ENCODE peak calls at places on chromosomes 13 and 19, in six cellular contexts. Q is NCI-H748 treated with DMSO at 0.1 percent for 48 hours, Y is sigmoid colon, N is B cell, J is lower leg skin, C is T-helper 2 cell. K is an unnamed sample.

GRCh38 chr13:105961438-105961837 is 574.0 kb downstream of the EFNB2 start:
- DNase-seq in N (no peak), Y (no peak), Q (no peak), C (no peak), J (no peak), K (no peak)

GRCh38 chr19:27758626-27759505 is 1454.1 kb downstream of the UQCRFS1 start:
- DNase-seq in J (no peak), C (no peak), Y (no peak), N (no peak), Q (no peak), K (no peak)

GRCh38 chr13:80873589-80873988 is 532.7 kb upstream of the SPRY2 start:
- DNase-seq in N (peak; percentile 38), Y (no peak), C (no peak), Q (no peak), J (no peak), K (no peak)

GRCh38 chr13:34833562-34834182 is 108.4 kb upstream of the NBEA start:
- DNase-seq in J (no peak), Y (no peak), C (no peak), Q (no peak), N (no peak), K (no peak)

GRCh38 chr19:40274585-40275544 is 10.3 kb downstream of the AKT2 start:
- DNase-seq in Y (peak; percentile 51), Q (no peak), J (no peak), N (no peak), C (no peak), K (peak; percentile 61)

GRCh38 chr13:27131202-27131623 is 40.4 kb downstream of the USP12 start:
- DNase-seq in Y (no peak), N (peak; percentile 57), Q (no peak), J (no peak), C (peak; percentile 47), K (no peak)

GRCh38 chr13:19864018-19864338 is 529 bp upstream of the ZMYM5 start:
- DNase-seq in C (peak; percentile 42), J (no peak), Y (peak; percentile 83), N (peak; percentile 72), Q (peak; percentile 71), K (peak; percentile 86)

GRCh38 chr13:74528751-74529513 is 394.7 kb upstream of the KLF12 start:
- DNase-seq in J (no peak), N (no peak), Y (no peak), Q (no peak), C (no peak), K (no peak)

GRCh38 chr19:54644056-54644455 is 13.8 kb downstream of the LILRB1 start:
- DNase-seq in J (peak; percentile 31), Y (peak; percentile 75), N (no peak), C (no peak), Q (no peak), K (no peak)

GRCh38 chr13:24691381-24691780 is 11.2 kb downstream of the ATP12A start:
- DNase-seq in J (no peak), Y (no peak), C (no peak), Q (no peak), N (no peak), K (no peak)

GRCh38 chr13:27578121-27579030 is 42.0 kb downstream of the LNX2 start:
- DNase-seq in J (no peak), C (no peak), N (no peak), Q (no peak), Y (no peak), K (no peak)

GRCh38 chr19:48487944-48488343 is 18.8 kb downstream of the CYTH2 start:
- DNase-seq in N (no peak), J (peak; percentile 74), Q (no peak), C (no peak), Y (no peak), K (no peak)

GRCh38 chr19:39410620-39411005 is 1.9 kb upstream of the PLEKHG2 start:
- DNase-seq in C (no peak), Q (no peak), J (no peak), N (no peak), Y (peak; percentile 70), K (no peak)

GRCh38 chr13:106262886-106263285 is 272.6 kb downstream of the EFNB2 start:
- DNase-seq in J (no peak), Y (no peak), C (no peak), Q (no peak), N (no peak), K (no peak)

GRCh38 chr13:44321961-44322360 is 51.7 kb upstream of the SERP2 start:
- DNase-seq in N (no peak), C (no peak), Q (no peak), J (no peak), Y (no peak), K (no peak)

GRCh38 chr13:73168993-73169401 is 110.2 kb downstream of the KLF5 start:
- DNase-seq in Y (no peak), C (no peak), N (no peak), J (peak; percentile 50), Q (no peak), K (no peak)

GRCh38 chr19:6210721-6211600 is 68.8 kb downstream of the MLLT1 start:
- DNase-seq in N (no peak), C (no peak), Y (peak; percentile 56), Q (no peak), J (no peak), K (no peak)

GRCh38 chr13:96822900-96823299 is 171.4 kb downstream of the OXGR1 start:
- DNase-seq in Q (peak; percentile 13), J (peak; percentile 52), Y (no peak), N (no peak), C (no peak), K (peak; percentile 40)

GRCh38 chr13:73945871-73946270 is 188.3 kb downstream of the KLF12 start:
- DNase-seq in Y (peak; percentile 77), J (no peak), N (no peak), C (no peak), Q (no peak), K (no peak)

GRCh38 chr19:12217332-12217731 is 54.4 kb downstream of the ZNF136 start:
- DNase-seq in J (no peak), Q (no peak), Y (no peak), C (no peak), N (no peak), K (no peak)

GRCh38 chr13:43003729-43004128 is 11.7 kb upstream of the EPSTI1 start:
- DNase-seq in N (no peak), J (no peak), Q (no peak), C (no peak), Y (no peak), K (no peak)

GRCh38 chr19:42038675-42039074 is 31.3 kb downstream of the GRIK5 start:
- DNase-seq in Q (no peak), C (no peak), Y (peak; percentile 71), J (no peak), N (no peak), K (no peak)

GRCh38 chr13:95463516-95463915 is 89.0 kb upstream of the CLDN10 start:
- DNase-seq in Q (no peak), J (no peak), N (no peak), Y (no peak), C (no peak), K (no peak)

GRCh38 chr19:41307090-41307875 is 2.7 kb upstream of the CCDC97 start:
- DNase-seq in J (no peak), N (no peak), C (no peak), Y (no peak), Q (no peak), K (no peak)

GRCh38 chr19:10505583-10506229 is 2.5 kb upstream of the KEAP1 start:
- DNase-seq in N (peak; percentile 71), C (peak; percentile 77), Q (peak; percentile 16), Y (peak; percentile 85), J (peak; percentile 70), K (peak; percentile 70)

GRCh38 chr19:4115050-4115817 is 8.7 kb downstream of the MAP2K2 start:
- DNase-seq in Y (no peak), Q (no peak), N (peak; percentile 68), C (no peak), J (no peak), K (no peak)

GRCh38 chr19:51714848-51715247 is 8.9 kb downstream of the HAS1 start:
- DNase-seq in Q (no peak), C (no peak), J (no peak), Y (no peak), N (no peak), K (no peak)

GRCh38 chr19:10339380-10339960 is at the start of gene ICAM3:
- DNase-seq in Q (no peak), N (peak; percentile 82), C (peak; percentile 37), Y (no peak), J (no peak), K (no peak)

GRCh38 chr19:38273499-38273898 is 9.1 kb downstream of the SPINT2 start:
- DNase-seq in Q (no peak), N (no peak), J (no peak), C (no peak), Y (peak; percentile 28), K (no peak)

GRCh38 chr13:94192576-94192975 is 286.9 kb downstream of the DCT start:
- DNase-seq in C (no peak), N (no peak), J (no peak), Q (peak; percentile 24), Y (no peak), K (no peak)

GRCh38 chr13:44870456-44870929 is 118.8 kb downstream of the NUFIP1 start:
- DNase-seq in Y (no peak), Q (no peak), C (no peak), N (no peak), J (no peak), K (no peak)

GRCh38 chr13:95676100-95676774 is 702 bp upstream of the DNAJC3 start:
- DNase-seq in N (no peak), Q (peak; percentile 30), Y (no peak), J (peak; percentile 21), C (no peak), K (no peak)